ENCODE peak calls at places on chromosomes 3 and 15, in six cellular contexts. R is Calu3, K is left ventricle myocardium inferior, L is fibroblast of the aortic adventitia, Z is omental fat pad, M is RWPE1. I is an unnamed sample.

GRCh38 chr15:98433302-98433701 is 215.0 kb upstream of the IGF1R start:
- DNase-seq in M (no peak), K (no peak), L (no peak), Z (no peak), R (no peak), I (no peak)

GRCh38 chr3:182241777-182242556 is 530.2 kb downstream of the SOX2 start:
- DNase-seq in R (no peak), L (peak; percentile 15), Z (no peak), K (peak; percentile 48), M (no peak), I (no peak)

GRCh38 chr15:40330368-40330836 is 6.9 kb downstream of the INAFM2 start:
- DNase-seq in R (no peak), Z (no peak), K (no peak), M (no peak), L (peak; percentile 45), I (no peak)

GRCh38 chr3:38648659-38649499 is 608 bp downstream of the SCN5A start:
- DNase-seq in M (no peak), Z (no peak), L (no peak), K (no peak), R (no peak), I (peak; percentile 17)

GRCh38 chr3:119825820-119826219 is 43.9 kb downstream of the NR1I2 start:
- DNase-seq in Z (no peak), K (no peak), M (no peak), L (no peak), R (no peak), I (no peak)

GRCh38 chr3:194556086-194557056 is 69.6 kb upstream of the ATP13A3 start:
- DNase-seq in M (no peak), R (no peak), Z (no peak), L (no peak), K (no peak), I (peak; percentile 40)

GRCh38 chr3:194487289-194488006 is 646 bp upstream of the ATP13A3 start:
- DNase-seq in M (no peak), Z (peak; percentile 46), R (peak; percentile 45), K (peak; percentile 32), L (no peak), I (peak; percentile 68)

GRCh38 chr15:80570553-80570952 is 124.6 kb upstream of the ABHD17C start:
- DNase-seq in R (no peak), K (no peak), Z (no peak), L (no peak), M (no peak), I (no peak)

GRCh38 chr3:39038165-39038564 is 13.6 kb downstream of the SCN11A start:
- DNase-seq in Z (no peak), R (no peak), M (no peak), L (peak; percentile 46), K (no peak), I (no peak)

GRCh38 chr3:122754867-122755835 is 38.5 kb downstream of the HSPBAP1 start:
- DNase-seq in K (no peak), L (peak; percentile 52), Z (no peak), R (peak; percentile 32), M (peak; percentile 21), I (peak; percentile 58)

GRCh38 chr3:99843590-99844260 is 26.1 kb downstream of the CMSS1 start:
- DNase-seq in M (no peak), R (no peak), Z (no peak), L (peak; percentile 44), K (no peak), I (no peak)
- TF ChIP-seq CTCF in M (peak; percentile 19), R (peak; percentile 1), Z (no peak), L (no peak), K (no peak), I (no peak)

GRCh38 chr15:83657549-83657948 is 3.6 kb downstream of the ADAMTSL3 start:
- DNase-seq in K (no peak), M (no peak), L (no peak), R (no peak), Z (no peak), I (no peak)
- TF ChIP-seq CTCF in K (peak; percentile 42), M (no peak), L (no peak), R (peak; percentile 45), Z (no peak), I (peak; percentile 15)

DNA sequence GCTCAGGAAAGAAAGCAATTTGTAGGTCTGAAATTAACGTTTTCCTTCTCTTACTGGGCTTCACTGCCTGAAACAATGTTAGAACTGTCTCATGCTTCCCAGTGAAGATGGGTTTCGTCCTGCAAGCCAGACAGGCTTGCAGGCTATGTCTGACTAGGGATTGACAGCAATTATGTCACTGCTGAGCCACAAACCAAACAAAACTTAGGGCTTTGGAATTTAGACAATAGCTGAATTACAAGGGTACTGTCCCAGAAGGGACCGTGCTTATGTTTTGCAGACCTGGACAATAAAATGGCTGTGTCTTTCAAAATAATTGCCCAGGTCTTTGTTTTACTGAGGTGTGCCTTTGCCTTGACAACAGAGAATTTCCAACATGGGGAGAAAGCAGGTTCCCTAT is 46.3 kb upstream of the CCDC80 start:
- DNase-seq in L (no peak), Z (no peak), R (no peak), K (no peak), M (no peak), I (no peak)
- TF ChIP-seq CTCF in L (no peak), Z (no peak), R (no peak), K (no peak), M (no peak), I (no peak)

GRCh38 chr3:107574650-107575049 is 51.9 kb downstream of the BBX start:
- DNase-seq in L (peak; percentile 69), M (peak; percentile 11), R (no peak), K (no peak), Z (no peak), I (peak; percentile 22)
- TF ChIP-seq CTCF in L (peak; percentile 62), M (peak; percentile 43), R (peak; percentile 29), K (peak; percentile 71), Z (no peak), I (peak; percentile 61)

DNA sequence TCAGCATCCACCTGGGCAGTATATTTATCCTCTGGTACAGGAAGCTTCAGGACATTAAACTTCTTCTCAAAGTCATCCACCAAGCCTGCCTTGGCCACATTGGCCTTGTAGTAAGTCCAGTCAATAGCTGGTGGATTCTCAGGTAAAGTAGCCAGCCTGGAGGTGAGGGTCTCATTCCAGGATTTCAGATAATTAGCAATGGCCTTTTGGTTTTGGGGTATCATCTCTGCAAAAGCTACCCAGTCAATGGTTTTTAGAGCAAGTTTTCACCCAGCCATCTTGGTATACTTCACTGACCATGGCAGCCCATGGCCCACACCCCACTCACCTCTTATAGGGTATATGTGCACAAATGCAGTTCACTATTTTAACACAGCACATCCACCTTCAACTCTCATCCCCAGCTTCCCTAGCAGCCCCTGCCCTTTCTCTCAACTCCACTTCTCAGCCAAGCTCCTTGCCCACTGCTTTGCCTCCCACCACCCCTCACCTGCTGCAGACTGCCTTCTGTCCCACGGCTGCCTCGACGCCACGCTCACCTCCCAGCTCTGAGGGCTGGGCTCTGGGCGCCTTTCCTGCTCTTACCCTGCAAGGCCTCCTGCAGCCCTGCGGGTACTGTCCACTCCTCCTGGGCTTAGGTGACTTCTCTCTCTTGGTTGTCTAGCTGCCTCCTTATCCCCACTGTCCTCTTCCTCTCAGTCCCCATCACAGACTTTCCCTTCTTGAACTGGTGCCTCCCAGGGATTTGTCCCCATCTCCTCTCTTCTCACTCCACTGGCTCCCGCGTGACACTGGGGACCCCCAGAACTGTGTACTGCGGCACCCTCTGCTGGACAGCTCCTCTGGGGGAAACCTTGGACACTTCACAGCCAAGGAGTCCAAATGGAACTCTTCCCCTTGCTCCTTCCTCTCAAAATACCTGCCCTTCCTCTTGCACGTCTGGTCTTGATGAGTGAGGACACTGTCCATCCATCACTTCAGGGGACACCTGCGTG is 1.7 kb upstream of the TGM5 start:
- DNase-seq in K (no peak), M (no peak), R (no peak), L (peak; percentile 17), Z (no peak), I (peak; percentile 57)
- TF ChIP-seq CTCF in K (no peak), M (no peak), R (no peak), L (peak; percentile 51), Z (no peak), I (peak; percentile 59)

DNA sequence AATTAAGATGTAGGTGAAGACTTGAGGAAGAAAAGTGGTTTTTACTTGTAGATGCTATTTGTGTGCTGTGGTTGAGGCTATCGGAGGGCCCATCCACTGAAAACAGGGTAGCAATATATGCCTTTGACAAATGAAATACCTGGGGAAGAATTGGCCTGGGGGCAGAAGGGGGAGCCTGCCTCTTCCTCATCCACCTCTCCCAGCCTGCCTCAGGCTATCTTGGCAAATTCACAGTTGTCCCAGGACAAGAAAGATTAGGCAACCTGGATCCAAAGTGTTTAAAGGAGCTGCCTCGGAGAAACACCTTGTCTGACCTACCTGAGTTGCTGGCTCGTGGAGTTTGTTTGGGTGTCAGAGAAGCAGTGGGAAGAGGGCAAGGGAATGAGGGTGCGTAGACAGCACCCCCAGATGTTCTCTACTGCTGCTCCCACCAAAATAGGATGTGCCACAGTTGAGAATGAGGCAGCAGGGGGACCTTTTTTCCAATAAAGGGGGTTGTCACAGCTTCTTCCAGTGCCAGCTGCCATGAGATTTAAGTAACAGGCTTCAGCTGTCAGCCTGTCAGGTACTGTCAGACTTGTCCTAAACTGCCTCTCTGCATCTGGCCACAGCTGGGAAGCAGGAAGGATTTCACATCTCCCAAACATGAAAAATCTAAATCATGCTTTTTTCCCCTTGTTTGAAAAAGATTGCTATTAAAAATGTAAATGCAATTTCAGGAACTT is 9.2 kb downstream of the PLEKHO2 start:
- DNase-seq in Z (no peak), L (no peak), M (no peak), K (no peak), R (no peak), I (no peak)
- TF ChIP-seq CTCF in Z (no peak), L (no peak), M (no peak), K (no peak), R (no peak), I (no peak)

DNA sequence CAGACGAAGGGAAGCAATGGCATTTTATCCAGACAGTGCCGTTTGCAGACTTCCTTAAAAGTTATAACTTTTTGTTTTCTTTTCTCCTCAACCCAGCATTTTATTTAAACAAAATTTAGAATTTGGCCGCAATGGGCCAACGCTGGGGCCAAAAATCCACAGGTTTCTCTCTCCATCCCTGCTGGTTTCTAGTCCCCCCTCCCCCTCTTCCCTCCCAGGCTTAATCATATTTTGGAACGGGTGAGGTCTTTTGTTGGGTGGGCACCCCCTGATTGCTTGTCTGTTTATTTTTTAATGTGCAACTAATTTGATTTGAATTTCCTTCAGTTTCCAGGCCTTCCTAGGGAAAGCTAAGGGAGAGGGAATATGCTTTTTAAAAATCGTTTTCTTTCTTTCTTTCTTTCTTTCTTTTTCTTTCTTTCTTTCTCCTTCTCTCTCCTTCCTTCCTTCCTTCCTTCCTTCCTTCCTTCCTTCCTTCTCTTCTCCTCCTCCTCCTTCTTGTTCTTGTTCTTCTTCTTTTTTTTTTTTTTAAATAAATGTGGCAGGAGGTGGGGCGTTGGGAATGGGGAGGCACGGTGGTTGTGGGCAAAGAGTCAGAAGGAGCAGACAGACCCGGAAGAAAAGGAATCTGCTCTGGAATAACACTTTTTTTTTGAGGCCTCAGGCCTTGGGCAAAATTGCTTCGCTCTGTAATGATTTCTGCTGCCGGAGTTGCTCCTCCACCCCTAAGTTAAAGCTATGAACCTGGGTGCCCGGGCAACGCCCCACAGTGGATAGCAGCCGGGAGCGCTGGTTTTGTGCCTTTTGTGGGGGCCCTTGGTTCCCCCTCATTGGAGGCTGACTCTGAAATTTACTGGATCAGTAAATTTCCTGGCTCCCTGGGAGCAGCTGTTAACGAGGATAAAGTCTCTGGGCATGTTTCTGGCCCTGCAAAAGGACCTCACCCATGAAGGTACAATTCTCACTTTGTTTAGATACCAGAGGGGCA is 1.9 kb downstream of the FNDC3B start:
- DNase-seq in L (peak; percentile 77), M (peak; percentile 59), Z (no peak), K (no peak), R (peak; percentile 55), I (no peak)
- TF ChIP-seq CTCF in L (no peak), M (no peak), Z (no peak), K (no peak), R (no peak), I (no peak)